ENCODE peak calls at places on chromosomes 12 and 14, in six cellular contexts. U is AG09309, B is prostate gland, T is ascending aorta, P is fibroblast of lung, V is stomach. F is an unnamed sample.

GRCh38 chr14:89586258-89587127 is 169.5 kb upstream of the FOXN3 start:
- DNase-seq in U (no peak), T (no peak), B (no peak), V (no peak), P (no peak), F (no peak)

GRCh38 chr12:29148958-29149690 is at the start of gene FAR2:
- DNase-seq in V (peak; percentile 43), P (peak; percentile 53), U (no peak), T (no peak), B (no peak), F (no peak)

GRCh38 chr12:95412826-95413311 is 61.1 kb upstream of the METAP2 start:
- DNase-seq in U (peak; percentile 99), V (no peak), T (no peak), B (no peak), P (peak; percentile 85), F (no peak)

GRCh38 chr14:30223385-30223785 is 295.7 kb upstream of the PRKD1 start:
- DNase-seq in P (peak; percentile 94), V (peak; percentile 90), T (peak; percentile 15), B (peak; percentile 86), U (peak; percentile 49), F (peak; percentile 41)

GRCh38 chr14:43778607-43778955 is 728.5 kb downstream of the FSCB start:
- DNase-seq in B (no peak), V (no peak), T (no peak), P (no peak), U (no peak), F (no peak)

GRCh38 chr12:96416033-96416790 is 16.0 kb upstream of the CDK17 start:
- DNase-seq in U (peak; percentile 86), T (no peak), V (no peak), B (no peak), P (peak; percentile 76), F (no peak)

GRCh38 chr12:4191642-4192041 is 81.9 kb upstream of the CCND2 start:
- DNase-seq in P (no peak), B (no peak), T (no peak), V (no peak), U (no peak), F (no peak)

GRCh38 chr12:38056701-38057689 is 259.6 kb upstream of the ALG10B start:
- DNase-seq in U (no peak), T (no peak), P (no peak), B (no peak), V (no peak), F (no peak)

GRCh38 chr12:65432606-65433005 is 154.1 kb downstream of the MSRB3 start:
- DNase-seq in P (no peak), B (no peak), T (no peak), U (no peak), V (no peak), F (no peak)

GRCh38 chr14:69096766-69097475 is 56.0 kb downstream of the DCAF5 start:
- DNase-seq in T (no peak), B (no peak), V (no peak), U (no peak), P (peak; percentile 28), F (no peak)

GRCh38 chr12:78038541-78038940 is 207.8 kb downstream of the NAV3 start:
- DNase-seq in V (no peak), B (no peak), T (no peak), U (no peak), P (no peak), F (no peak)

GRCh38 chr12:111754671-111755070 is 12.1 kb upstream of the ALDH2 start:
- DNase-seq in U (no peak), V (no peak), B (no peak), T (no peak), P (no peak), F (no peak)

GRCh38 chr14:58414845-58415244 is 12.5 kb downstream of the TIMM9 start:
- DNase-seq in T (no peak), P (peak; percentile 1), B (no peak), U (no peak), V (no peak), F (no peak)

GRCh38 chr14:88551094-88551870 is 3.5 kb downstream of the PTPN21 start:
- DNase-seq in V (peak; percentile 85), U (peak; percentile 55), P (peak; percentile 82), T (peak; percentile 19), B (peak; percentile 75), F (no peak)

GRCh38 chr12:54140958-54141388 is 47.8 kb downstream of the SMUG1 start:
- DNase-seq in P (no peak), U (no peak), B (no peak), T (no peak), V (no peak), F (no peak)

GRCh38 chr14:100376751-100377171 is 53.6 kb downstream of the SLC25A47 start:
- DNase-seq in U (no peak), P (peak; percentile 40), T (no peak), B (no peak), V (no peak), F (no peak)

GRCh38 chr14:88598097-88598675 is 35.3 kb downstream of the ZC3H14 start:
- DNase-seq in B (no peak), T (no peak), V (no peak), U (no peak), P (no peak), F (no peak)

GRCh38 chr12:6554168-6554989 is 1.5 kb downstream of the IFFO1 start:
- DNase-seq in T (no peak), U (no peak), P (peak; percentile 77), V (peak; percentile 79), B (peak; percentile 50), F (peak; percentile 64)

GRCh38 chr14:94464290-94464689 is 11.7 kb upstream of the SERPINA11 start:
- DNase-seq in P (no peak), T (no peak), B (no peak), U (no peak), V (no peak), F (no peak)

GRCh38 chr12:11920231-11920630 is 150.5 kb upstream of the BCL2L14 start:
- DNase-seq in T (no peak), V (no peak), B (no peak), P (peak; percentile 50), U (no peak), F (no peak)

GRCh38 chr14:35821546-35822411 is 4.4 kb upstream of the BRMS1L start:
- DNase-seq in V (no peak), B (no peak), U (no peak), T (no peak), P (peak; percentile 14), F (no peak)

GRCh38 chr12:96434107-96434506 is 33.9 kb upstream of the CDK17 start:
- DNase-seq in P (peak; percentile 99), V (no peak), T (no peak), U (peak; percentile 96), B (no peak), F (no peak)

GRCh38 chr12:52521581-52522266 is 1.5 kb upstream of the KRT5 start:
- DNase-seq in B (no peak), T (no peak), P (peak; percentile 50), U (no peak), V (no peak), F (no peak)

GRCh38 chr12:94872007-94872653 is 131.4 kb downstream of the NDUFA12 start:
- DNase-seq in V (peak; percentile 64), U (no peak), P (no peak), B (peak; percentile 53), T (no peak), F (no peak)

GRCh38 chr12:116483959-116484699 is 75.1 kb upstream of the MAP1LC3B2 start:
- DNase-seq in B (no peak), P (no peak), V (no peak), T (no peak), U (no peak), F (no peak)

GRCh38 chr12:32493282-32493681 is 93.9 kb downstream of the FGD4 start:
- DNase-seq in B (no peak), V (no peak), T (no peak), P (no peak), U (no peak), F (no peak)
- TF ChIP-seq CTCF in B (no peak), V (no peak), T (no peak), P (no peak), U (no peak), F (no peak)

DNA sequence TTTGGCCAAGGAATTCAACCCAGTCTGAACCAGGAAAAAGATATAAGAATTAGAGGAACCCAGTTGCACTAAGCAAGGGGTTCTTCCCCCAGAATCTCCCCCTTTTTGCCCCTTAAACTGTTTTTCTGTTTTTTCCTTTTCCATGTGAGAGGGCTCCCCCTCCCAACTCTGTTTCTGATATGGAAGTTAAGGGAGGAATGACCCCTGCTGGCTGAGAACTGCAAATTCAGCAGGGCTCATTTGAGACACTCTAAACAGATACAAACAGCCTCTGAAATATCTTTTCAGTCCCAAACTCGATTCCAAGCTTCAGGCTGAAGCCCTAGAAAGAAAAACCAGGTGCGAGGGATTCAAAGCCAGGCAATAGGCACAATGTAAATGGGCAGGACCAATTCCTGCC is 132.7 kb downstream of the SLC41A2 start:
- DNase-seq in U (no peak), T (no peak), B (no peak), V (no peak), P (no peak), F (no peak)
- TF ChIP-seq CTCF in U (peak; percentile 31), T (no peak), B (no peak), V (no peak), P (no peak), F (no peak)

GRCh38 chr12:109915171-109916040 is 15.3 kb downstream of the TCHP start:
- DNase-seq in P (no peak), V (no peak), B (peak; percentile 59), U (no peak), T (no peak), F (no peak)

GRCh38 chr12:109910254-109910968 is 10.3 kb downstream of the TCHP start:
- DNase-seq in U (no peak), V (no peak), T (no peak), B (no peak), P (no peak), F (no peak)

GRCh38 chr12:109912790-109913189 is 12.7 kb downstream of the TCHP start:
- DNase-seq in V (no peak), U (no peak), T (no peak), P (no peak), B (no peak), F (no peak)

GRCh38 chr12:109914461-109914860 is 14.4 kb downstream of the TCHP start:
- DNase-seq in T (no peak), V (no peak), B (no peak), U (no peak), P (no peak), F (no peak)

GRCh38 chr12:109910969-109911348 is 10.9 kb downstream of the TCHP start:
- DNase-seq in B (no peak), U (no peak), T (no peak), P (peak; percentile 18), V (no peak), F (no peak)
- TF ChIP-seq CTCF in B (no peak), U (peak; percentile 38), T (no peak), P (no peak), V (no peak), F (no peak)

GRCh38 chr14:80496090-80496489 is 284.8 kb upstream of the DIO2 start:
- DNase-seq in V (no peak), T (no peak), U (no peak), B (no peak), P (no peak), F (no peak)

GRCh38 chr14:80491562-80492139 is 280.3 kb upstream of the DIO2 start:
- DNase-seq in T (no peak), V (no peak), U (no peak), B (no peak), P (no peak), F (no peak)

GRCh38 chr14:80491131-80491530 is 279.8 kb upstream of the DIO2 start:
- DNase-seq in U (peak; percentile 54), B (no peak), T (no peak), P (peak; percentile 63), V (no peak), F (no peak)

GRCh38 chr14:80493620-80494019 is 282.3 kb upstream of the DIO2 start:
- DNase-seq in T (no peak), V (no peak), B (no peak), P (no peak), U (no peak), F (no peak)

GRCh38 chr14:80494769-80495168 is 283.5 kb upstream of the DIO2 start:
- DNase-seq in P (no peak), U (no peak), T (no peak), B (no peak), V (no peak), F (no peak)
- TF ChIP-seq CTCF in P (no peak), U (no peak), T (no peak), B (no peak), V (no peak), F (no peak)

F was measured in omental fat pad.